ENCODE peak calls at places on chromosome 4, in nine cellular contexts. One of them, this sample, is unnamed.
A peak's percentile ranks its signal among the peaks of the same experiment; 100 is the strongest.

GRCh38 chr4:175891863-175892262 is 79.8 kb upstream of the GPM6A start:
- DNase-seq in esophagus muscularis mucosa: no peak
- DNase-seq in sigmoid colon: no peak
- DNase-seq in Panc1: peak; percentile 8
- DNase-seq in HCT116: peak; percentile 38
- DNase-seq in suprapubic skin: no peak
- DNase-seq in HL-60: no peak
- DNase-seq in GM12878: no peak
- DNase-seq in GM23338: peak; percentile 48
- DNase-seq in this sample: no peak

GRCh38 chr4:110107868-110108267 is 90.5 kb downstream of the ELOVL6 start:
- DNase-seq in Panc1: no peak
- DNase-seq in GM12878: no peak
- DNase-seq in GM23338: no peak
- DNase-seq in HL-60: peak; percentile 17
- DNase-seq in esophagus muscularis mucosa: no peak
- DNase-seq in HCT116: no peak
- DNase-seq in suprapubic skin: no peak
- DNase-seq in sigmoid colon: no peak
- DNase-seq in this sample: no peak

GRCh38 chr4:90039122-90039521 is 88.1 kb upstream of the CCSER1 start:
- DNase-seq in GM12878: no peak
- DNase-seq in HL-60: no peak
- DNase-seq in Panc1: no peak
- DNase-seq in esophagus muscularis mucosa: no peak
- DNase-seq in GM23338: no peak
- DNase-seq in suprapubic skin: no peak
- DNase-seq in sigmoid colon: no peak
- DNase-seq in HCT116: no peak
- DNase-seq in this sample: no peak

GRCh38 chr4:111636961-111637556 is 508.2 kb upstream of the FAM241A start:
- DNase-seq in esophagus muscularis mucosa: no peak
- DNase-seq in GM12878: no peak
- DNase-seq in sigmoid colon: no peak
- DNase-seq in HCT116: no peak
- DNase-seq in Panc1: no peak
- DNase-seq in HL-60: no peak
- DNase-seq in suprapubic skin: no peak
- DNase-seq in GM23338: no peak
- DNase-seq in this sample: no peak

GRCh38 chr4:88985088-88985779 is 71.8 kb downstream of the FAM13A start:
- DNase-seq in HCT116: no peak
- DNase-seq in HL-60: no peak
- DNase-seq in esophagus muscularis mucosa: no peak
- DNase-seq in GM12878: no peak
- DNase-seq in sigmoid colon: no peak
- DNase-seq in GM23338: no peak
- DNase-seq in Panc1: no peak
- DNase-seq in suprapubic skin: no peak
- DNase-seq in this sample: no peak

GRCh38 chr4:68905598-68906237 is 45.9 kb downstream of the UGT2A3 start:
- DNase-seq in GM12878: no peak
- DNase-seq in esophagus muscularis mucosa: no peak
- DNase-seq in GM23338: peak; percentile 90
- DNase-seq in HL-60: no peak
- DNase-seq in HCT116: no peak
- DNase-seq in suprapubic skin: no peak
- DNase-seq in sigmoid colon: no peak
- DNase-seq in Panc1: no peak
- DNase-seq in this sample: no peak

GRCh38 chr4:185656467-185656890 is 121.2 kb upstream of the PDLIM3 start:
- DNase-seq in HL-60: no peak
- DNase-seq in Panc1: no peak
- DNase-seq in sigmoid colon: peak; percentile 90
- DNase-seq in suprapubic skin: no peak
- DNase-seq in GM12878: no peak
- DNase-seq in GM23338: peak; percentile 67
- DNase-seq in HCT116: no peak
- DNase-seq in esophagus muscularis mucosa: no peak
- DNase-seq in this sample: no peak

GRCh38 chr4:3225946-3226345 is 23.0 kb upstream of the MSANTD1 start:
- DNase-seq in Panc1: no peak
- DNase-seq in sigmoid colon: peak; percentile 58
- DNase-seq in GM23338: no peak
- DNase-seq in HL-60: no peak
- DNase-seq in GM12878: no peak
- DNase-seq in HCT116: no peak
- DNase-seq in esophagus muscularis mucosa: no peak
- DNase-seq in suprapubic skin: no peak
- DNase-seq in this sample: no peak

GRCh38 chr4:83582289-83582756 is 46.4 kb downstream of the GPAT3 start:
- DNase-seq in GM23338: no peak
- DNase-seq in GM12878: no peak
- DNase-seq in HCT116: no peak
- DNase-seq in esophagus muscularis mucosa: no peak
- DNase-seq in sigmoid colon: peak; percentile 68
- DNase-seq in Panc1: no peak
- DNase-seq in HL-60: no peak
- DNase-seq in suprapubic skin: no peak
- DNase-seq in this sample: no peak
- TF ChIP-seq CTCF in GM23338: no peak
- TF ChIP-seq CTCF in GM12878: no peak
- TF ChIP-seq CTCF in HCT116: peak; percentile 29
- TF ChIP-seq CTCF in esophagus muscularis mucosa: no peak
- TF ChIP-seq CTCF in sigmoid colon: no peak
- TF ChIP-seq CTCF in Panc1: peak; percentile 46
- TF ChIP-seq CTCF in HL-60: no peak
- TF ChIP-seq CTCF in suprapubic skin: no peak
- TF ChIP-seq CTCF in this sample: no peak

GRCh38 chr4:8855781-8856245 is 15.8 kb downstream of the HMX1 start:
- DNase-seq in GM23338: peak; percentile 81
- DNase-seq in sigmoid colon: no peak
- DNase-seq in suprapubic skin: no peak
- DNase-seq in esophagus muscularis mucosa: no peak
- DNase-seq in GM12878: no peak
- DNase-seq in HCT116: no peak
- DNase-seq in Panc1: no peak
- DNase-seq in HL-60: no peak
- DNase-seq in this sample: no peak

GRCh38 chr4:8858188-8858924 is 13.3 kb downstream of the HMX1 start:
- DNase-seq in GM12878: no peak
- DNase-seq in Panc1: no peak
- DNase-seq in esophagus muscularis mucosa: no peak
- DNase-seq in suprapubic skin: no peak
- DNase-seq in GM23338: peak; percentile 61
- DNase-seq in HCT116: no peak
- DNase-seq in sigmoid colon: no peak
- DNase-seq in HL-60: no peak
- DNase-seq in this sample: no peak

GRCh38 chr4:8858925-8859210 is 12.8 kb downstream of the HMX1 start:
- DNase-seq in HL-60: no peak
- DNase-seq in GM23338: no peak
- DNase-seq in Panc1: no peak
- DNase-seq in GM12878: no peak
- DNase-seq in suprapubic skin: no peak
- DNase-seq in HCT116: no peak
- DNase-seq in esophagus muscularis mucosa: no peak
- DNase-seq in sigmoid colon: no peak
- DNase-seq in this sample: no peak

GRCh38 chr4:8857682-8858187 is 13.9 kb downstream of the HMX1 start:
- DNase-seq in suprapubic skin: no peak
- DNase-seq in Panc1: no peak
- DNase-seq in sigmoid colon: no peak
- DNase-seq in esophagus muscularis mucosa: no peak
- DNase-seq in HL-60: no peak
- DNase-seq in HCT116: no peak
- DNase-seq in GM23338: peak; percentile 56
- DNase-seq in GM12878: no peak
- DNase-seq in this sample: no peak

GRCh38 chr4:8856835-8857590 is 14.6 kb downstream of the HMX1 start:
- DNase-seq in sigmoid colon: no peak
- DNase-seq in GM12878: no peak
- DNase-seq in suprapubic skin: no peak
- DNase-seq in GM23338: peak; percentile 56
- DNase-seq in esophagus muscularis mucosa: no peak
- DNase-seq in Panc1: no peak
- DNase-seq in HL-60: no peak
- DNase-seq in HCT116: no peak
- DNase-seq in this sample: no peak
- TF ChIP-seq POLR2AphosphoS5 in sigmoid colon: no peak
- TF ChIP-seq POLR2AphosphoS5 in GM12878: no peak
- TF ChIP-seq POLR2AphosphoS5 in suprapubic skin: no peak
- TF ChIP-seq POLR2AphosphoS5 in GM23338: no peak
- TF ChIP-seq POLR2AphosphoS5 in esophagus muscularis mucosa: no peak
- TF ChIP-seq POLR2AphosphoS5 in Panc1: no peak
- TF ChIP-seq POLR2AphosphoS5 in HL-60: no peak
- TF ChIP-seq POLR2AphosphoS5 in HCT116: no peak
- TF ChIP-seq POLR2AphosphoS5 in this sample: no peak

GRCh38 chr4:39978378-39978775 is 666 bp upstream of the PDS5A start:
- DNase-seq in esophagus muscularis mucosa: no peak
- DNase-seq in Panc1: no peak
- DNase-seq in GM12878: no peak
- DNase-seq in GM23338: no peak
- DNase-seq in sigmoid colon: no peak
- DNase-seq in HL-60: no peak
- DNase-seq in HCT116: no peak
- DNase-seq in suprapubic skin: no peak
- DNase-seq in this sample: no peak

GRCh38 chr4:39976945-39977488 is 694 bp downstream of the PDS5A start:
- DNase-seq in HL-60: no peak
- DNase-seq in Panc1: no peak
- DNase-seq in GM12878: no peak
- DNase-seq in sigmoid colon: peak; percentile 71
- DNase-seq in GM23338: peak; percentile 19
- DNase-seq in esophagus muscularis mucosa: no peak
- DNase-seq in suprapubic skin: no peak
- DNase-seq in HCT116: no peak
- DNase-seq in this sample: no peak

GRCh38 chr4:39975488-39976089 is 2.1 kb downstream of the PDS5A start:
- DNase-seq in esophagus muscularis mucosa: no peak
- DNase-seq in HL-60: no peak
- DNase-seq in HCT116: no peak
- DNase-seq in sigmoid colon: no peak
- DNase-seq in suprapubic skin: no peak
- DNase-seq in GM23338: no peak
- DNase-seq in GM12878: no peak
- DNase-seq in Panc1: no peak
- DNase-seq in this sample: no peak

GRCh38 chr4:39977489-39978377 is at the start of gene PDS5A:
- DNase-seq in HL-60: peak; percentile 70
- DNase-seq in Panc1: peak; percentile 28
- DNase-seq in GM12878: peak; percentile 56
- DNase-seq in GM23338: peak; percentile 94
- DNase-seq in suprapubic skin: peak; percentile 90
- DNase-seq in sigmoid colon: peak; percentile 93
- DNase-seq in esophagus muscularis mucosa: peak; percentile 93
- DNase-seq in HCT116: peak; percentile 72
- DNase-seq in this sample: peak; percentile 89

DNA sequence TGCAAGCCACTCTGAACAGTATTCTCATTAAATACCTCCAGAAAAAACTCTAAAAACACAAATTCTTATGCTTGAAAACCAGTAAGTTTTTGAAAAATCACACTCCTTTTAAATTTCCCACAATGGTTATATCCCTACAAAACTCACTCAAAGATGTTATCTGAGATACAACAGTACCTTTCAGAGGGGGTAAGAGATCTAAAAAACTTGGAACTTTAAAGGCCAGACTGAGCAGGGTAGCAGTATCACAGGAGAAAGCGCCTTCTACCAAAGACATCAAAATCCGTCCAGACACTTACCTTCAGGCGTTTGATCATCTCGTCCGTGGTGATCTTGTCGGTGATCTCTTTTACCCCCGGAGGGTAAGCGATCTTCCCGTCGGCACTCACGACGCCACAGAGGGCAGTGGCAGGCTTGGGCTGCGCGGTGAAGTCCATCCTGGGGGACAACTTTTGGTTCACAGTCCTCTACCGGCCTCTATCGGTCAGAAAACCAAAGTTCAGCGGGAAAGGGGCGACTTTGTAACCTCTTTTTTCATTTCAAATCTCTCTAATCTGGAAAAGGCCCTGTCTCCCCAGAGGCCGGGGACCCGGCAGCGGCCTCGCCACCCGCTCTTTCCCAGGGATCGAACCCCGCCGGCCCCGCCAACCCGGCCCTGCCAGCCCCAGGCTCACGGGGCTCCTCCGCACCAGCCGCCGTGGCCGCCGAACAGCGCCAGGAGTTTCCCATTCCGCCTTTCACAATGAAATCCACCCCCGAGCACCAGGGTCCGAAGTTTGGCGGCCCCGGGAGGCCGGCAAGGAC is 1.4 kb downstream of the PDS5A start:
- DNase-seq in GM12878: no peak
- DNase-seq in suprapubic skin: peak; percentile 79
- DNase-seq in esophagus muscularis mucosa: peak; percentile 93
- DNase-seq in sigmoid colon: peak; percentile 84
- DNase-seq in GM23338: peak; percentile 95
- DNase-seq in HCT116: peak; percentile 76
- DNase-seq in Panc1: peak; percentile 58
- DNase-seq in HL-60: peak; percentile 45
- DNase-seq in this sample: no peak
- TF ChIP-seq CTCF in GM12878: peak; percentile 91
- TF ChIP-seq CTCF in suprapubic skin: peak; percentile 64
- TF ChIP-seq CTCF in esophagus muscularis mucosa: peak; percentile 84
- TF ChIP-seq CTCF in sigmoid colon: peak; percentile 60
- TF ChIP-seq CTCF in GM23338: peak; percentile 77
- TF ChIP-seq CTCF in HCT116: peak; percentile 89
- TF ChIP-seq CTCF in Panc1: peak; percentile 87
- TF ChIP-seq CTCF in HL-60: peak; percentile 70
- TF ChIP-seq CTCF in this sample: peak; percentile 80

DNA sequence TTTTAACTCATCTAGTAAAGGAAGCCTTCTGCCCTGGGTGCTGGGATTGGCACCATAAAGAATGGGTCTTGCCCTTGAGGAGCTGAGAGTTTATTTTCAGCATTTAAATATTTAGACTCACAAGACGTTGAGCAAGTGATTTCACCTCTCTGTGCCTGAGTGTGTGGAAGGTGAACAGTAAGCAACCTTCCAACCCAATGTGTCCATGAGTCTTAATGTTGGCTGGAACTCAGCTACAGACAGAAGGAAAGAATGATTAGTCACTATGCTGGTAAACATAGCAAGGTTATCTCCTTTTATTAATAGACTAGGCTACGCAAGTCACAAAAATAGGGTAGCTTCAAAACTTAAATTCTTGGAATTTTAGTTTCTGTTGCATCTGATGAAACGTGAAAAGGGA is 277.4 kb upstream of the GATB start:
- DNase-seq in sigmoid colon: no peak
- DNase-seq in HL-60: no peak
- DNase-seq in GM12878: no peak
- DNase-seq in esophagus muscularis mucosa: peak; percentile 57
- DNase-seq in GM23338: no peak
- DNase-seq in suprapubic skin: no peak
- DNase-seq in HCT116: no peak
- DNase-seq in Panc1: no peak
- DNase-seq in this sample: no peak
- TF ChIP-seq POLR2AphosphoS5 in sigmoid colon: no peak
- TF ChIP-seq POLR2AphosphoS5 in HL-60: no peak
- TF ChIP-seq POLR2AphosphoS5 in GM12878: no peak
- TF ChIP-seq POLR2AphosphoS5 in esophagus muscularis mucosa: peak; percentile 43
- TF ChIP-seq POLR2AphosphoS5 in GM23338: no peak
- TF ChIP-seq POLR2AphosphoS5 in suprapubic skin: no peak
- TF ChIP-seq POLR2AphosphoS5 in HCT116: no peak
- TF ChIP-seq POLR2AphosphoS5 in Panc1: no peak
- TF ChIP-seq POLR2AphosphoS5 in this sample: no peak

GRCh38 chr4:171846232-171846631 is 33.0 kb downstream of the GALNTL6 start:
- DNase-seq in GM12878: no peak
- DNase-seq in GM23338: peak; percentile 87
- DNase-seq in sigmoid colon: no peak
- DNase-seq in HL-60: peak; percentile 2
- DNase-seq in esophagus muscularis mucosa: no peak
- DNase-seq in suprapubic skin: no peak
- DNase-seq in Panc1: peak; percentile 5
- DNase-seq in HCT116: peak; percentile 42
- DNase-seq in this sample: no peak
- TF ChIP-seq CTCF in GM12878: peak; percentile 65
- TF ChIP-seq CTCF in GM23338: peak; percentile 95
- TF ChIP-seq CTCF in sigmoid colon: no peak
- TF ChIP-seq CTCF in HL-60: peak; percentile 53
- TF ChIP-seq CTCF in esophagus muscularis mucosa: no peak
- TF ChIP-seq CTCF in suprapubic skin: no peak
- TF ChIP-seq CTCF in Panc1: peak; percentile 44
- TF ChIP-seq CTCF in HCT116: peak; percentile 62
- TF ChIP-seq CTCF in this sample: no peak